ENCODE peak calls at places on chromosomes 4 and X, in five cellular contexts. One of them, this sample, is unnamed.
A peak's percentile ranks its signal among the peaks of the same experiment; 100 is the strongest.

GRCh38 chrX:420496-421223 is 34.0 kb upstream of the PPP2R3B start:
- DNase-seq in tibial nerve: no peak
- DNase-seq in NCI-H524: no peak
- DNase-seq in RWPE1: no peak
- DNase-seq in stimulated activated CD4-positive, alpha-beta T cell treated with anti-CD3 and anti-CD28 coated beads, Interleukin-4, amount 100 ng/mL, for 4 hours: no peak
- DNase-seq in this sample: no peak

GRCh38 chr4:151250706-151251105 is 26.3 kb upstream of the PRSS48 start:
- DNase-seq in tibial nerve: no peak
- DNase-seq in NCI-H524: no peak
- DNase-seq in RWPE1: no peak
- DNase-seq in stimulated activated CD4-positive, alpha-beta T cell treated with anti-CD3 and anti-CD28 coated beads, Interleukin-4, amount 100 ng/mL, for 4 hours: no peak
- DNase-seq in this sample: no peak

GRCh38 chr4:1347410-1347864 is 429 bp downstream of the UVSSA start:
- DNase-seq in tibial nerve: peak; percentile 33
- DNase-seq in NCI-H524: peak; percentile 48
- DNase-seq in RWPE1: peak; percentile 59
- DNase-seq in stimulated activated CD4-positive, alpha-beta T cell treated with anti-CD3 and anti-CD28 coated beads, Interleukin-4, amount 100 ng/mL, for 4 hours: peak; percentile 45
- DNase-seq in this sample: peak; percentile 89

GRCh38 chrX:46279214-46279924 is 265.9 kb downstream of the ZNF674 start:
- DNase-seq in tibial nerve: no peak
- DNase-seq in NCI-H524: no peak
- DNase-seq in RWPE1: no peak
- DNase-seq in stimulated activated CD4-positive, alpha-beta T cell treated with anti-CD3 and anti-CD28 coated beads, Interleukin-4, amount 100 ng/mL, for 4 hours: no peak
- DNase-seq in this sample: no peak

GRCh38 chrX:107674480-107675364 is 46.4 kb downstream of the PRPS1 start:
- DNase-seq in tibial nerve: peak; percentile 69
- DNase-seq in NCI-H524: peak; percentile 86
- DNase-seq in RWPE1: peak; percentile 39
- DNase-seq in stimulated activated CD4-positive, alpha-beta T cell treated with anti-CD3 and anti-CD28 coated beads, Interleukin-4, amount 100 ng/mL, for 4 hours: no peak
- DNase-seq in this sample: peak; percentile 95

GRCh38 chr4:15164571-15164970 is 162.3 kb downstream of the CPEB2 start:
- DNase-seq in tibial nerve: no peak
- DNase-seq in NCI-H524: no peak
- DNase-seq in RWPE1: no peak
- DNase-seq in stimulated activated CD4-positive, alpha-beta T cell treated with anti-CD3 and anti-CD28 coated beads, Interleukin-4, amount 100 ng/mL, for 4 hours: no peak
- DNase-seq in this sample: no peak

GRCh38 chr4:10232114-10232513 is 115.5 kb upstream of the WDR1 start:
- DNase-seq in tibial nerve: no peak
- DNase-seq in NCI-H524: no peak
- DNase-seq in RWPE1: no peak
- DNase-seq in stimulated activated CD4-positive, alpha-beta T cell treated with anti-CD3 and anti-CD28 coated beads, Interleukin-4, amount 100 ng/mL, for 4 hours: no peak
- DNase-seq in this sample: no peak

GRCh38 chr4:5843573-5844239 is 49.2 kb downstream of the CRMP1 start:
- DNase-seq in tibial nerve: no peak
- DNase-seq in NCI-H524: no peak
- DNase-seq in RWPE1: no peak
- DNase-seq in stimulated activated CD4-positive, alpha-beta T cell treated with anti-CD3 and anti-CD28 coated beads, Interleukin-4, amount 100 ng/mL, for 4 hours: no peak
- DNase-seq in this sample: no peak

GRCh38 chr4:99366491-99366890 is 13.9 kb upstream of the ADH1C start:
- DNase-seq in tibial nerve: no peak
- DNase-seq in NCI-H524: no peak
- DNase-seq in RWPE1: no peak
- DNase-seq in stimulated activated CD4-positive, alpha-beta T cell treated with anti-CD3 and anti-CD28 coated beads, Interleukin-4, amount 100 ng/mL, for 4 hours: no peak
- DNase-seq in this sample: no peak

GRCh38 chr4:67393699-67394281 is 151.5 kb downstream of the CENPC start:
- DNase-seq in tibial nerve: no peak
- DNase-seq in NCI-H524: peak; percentile 2
- DNase-seq in RWPE1: no peak
- DNase-seq in stimulated activated CD4-positive, alpha-beta T cell treated with anti-CD3 and anti-CD28 coated beads, Interleukin-4, amount 100 ng/mL, for 4 hours: no peak
- DNase-seq in this sample: no peak

GRCh38 chr4:11468901-11469300 is 40.2 kb upstream of the HS3ST1 start:
- DNase-seq in tibial nerve: no peak
- DNase-seq in NCI-H524: no peak
- DNase-seq in RWPE1: no peak
- DNase-seq in stimulated activated CD4-positive, alpha-beta T cell treated with anti-CD3 and anti-CD28 coated beads, Interleukin-4, amount 100 ng/mL, for 4 hours: no peak
- DNase-seq in this sample: no peak

GRCh38 chr4:145019346-145019745 is 78.7 kb downstream of the ANAPC10 start:
- DNase-seq in tibial nerve: no peak
- DNase-seq in NCI-H524: no peak
- DNase-seq in RWPE1: no peak
- DNase-seq in stimulated activated CD4-positive, alpha-beta T cell treated with anti-CD3 and anti-CD28 coated beads, Interleukin-4, amount 100 ng/mL, for 4 hours: no peak
- DNase-seq in this sample: no peak

GRCh38 chr4:174119818-174120217 is 163.6 kb downstream of the FBXO8 start:
- DNase-seq in tibial nerve: no peak
- DNase-seq in NCI-H524: no peak
- DNase-seq in RWPE1: no peak
- DNase-seq in stimulated activated CD4-positive, alpha-beta T cell treated with anti-CD3 and anti-CD28 coated beads, Interleukin-4, amount 100 ng/mL, for 4 hours: no peak
- DNase-seq in this sample: no peak

GRCh38 chr4:27205994-27206393 is 345.4 kb downstream of the STIM2 start:
- DNase-seq in tibial nerve: no peak
- DNase-seq in NCI-H524: no peak
- DNase-seq in RWPE1: no peak
- DNase-seq in stimulated activated CD4-positive, alpha-beta T cell treated with anti-CD3 and anti-CD28 coated beads, Interleukin-4, amount 100 ng/mL, for 4 hours: no peak
- DNase-seq in this sample: no peak

GRCh38 chrX:54920610-54921426 is at the start of gene TRO:
- DNase-seq in tibial nerve: no peak
- DNase-seq in NCI-H524: peak; percentile 13
- DNase-seq in RWPE1: no peak
- DNase-seq in stimulated activated CD4-positive, alpha-beta T cell treated with anti-CD3 and anti-CD28 coated beads, Interleukin-4, amount 100 ng/mL, for 4 hours: no peak
- DNase-seq in this sample: no peak

GRCh38 chrX:115268421-115268820 is 21.1 kb upstream of the LUZP4 start:
- DNase-seq in tibial nerve: no peak
- DNase-seq in NCI-H524: no peak
- DNase-seq in RWPE1: no peak
- DNase-seq in stimulated activated CD4-positive, alpha-beta T cell treated with anti-CD3 and anti-CD28 coated beads, Interleukin-4, amount 100 ng/mL, for 4 hours: no peak
- DNase-seq in this sample: no peak

GRCh38 chrX:119887721-119888425 is 7.8 kb upstream of the AKAP14 start:
- DNase-seq in tibial nerve: peak; percentile 20
- DNase-seq in NCI-H524: peak; percentile 77
- DNase-seq in RWPE1: peak; percentile 20
- DNase-seq in stimulated activated CD4-positive, alpha-beta T cell treated with anti-CD3 and anti-CD28 coated beads, Interleukin-4, amount 100 ng/mL, for 4 hours: peak; percentile 43
- DNase-seq in this sample: peak; percentile 78

GRCh38 chr4:135371137-135371536 is 1169.5 kb upstream of the PABPC4L start:
- DNase-seq in tibial nerve: no peak
- DNase-seq in NCI-H524: no peak
- DNase-seq in RWPE1: no peak
- DNase-seq in stimulated activated CD4-positive, alpha-beta T cell treated with anti-CD3 and anti-CD28 coated beads, Interleukin-4, amount 100 ng/mL, for 4 hours: no peak
- DNase-seq in this sample: no peak

GRCh38 chr4:71553605-71554004 is 214.8 kb downstream of the SLC4A4 start:
- DNase-seq in tibial nerve: no peak
- DNase-seq in NCI-H524: peak; percentile 1
- DNase-seq in RWPE1: peak; percentile 13
- DNase-seq in stimulated activated CD4-positive, alpha-beta T cell treated with anti-CD3 and anti-CD28 coated beads, Interleukin-4, amount 100 ng/mL, for 4 hours: no peak
- DNase-seq in this sample: no peak

GRCh38 chrX:37755073-37755472 is 24.8 kb upstream of the CYBB start:
- DNase-seq in tibial nerve: no peak
- DNase-seq in NCI-H524: no peak
- DNase-seq in RWPE1: no peak
- DNase-seq in stimulated activated CD4-positive, alpha-beta T cell treated with anti-CD3 and anti-CD28 coated beads, Interleukin-4, amount 100 ng/mL, for 4 hours: no peak
- DNase-seq in this sample: no peak

GRCh38 chrX:101025126-101025525 is 26.8 kb downstream of the TRMT2B start:
- DNase-seq in tibial nerve: no peak
- DNase-seq in NCI-H524: no peak
- DNase-seq in RWPE1: no peak
- DNase-seq in stimulated activated CD4-positive, alpha-beta T cell treated with anti-CD3 and anti-CD28 coated beads, Interleukin-4, amount 100 ng/mL, for 4 hours: no peak
- DNase-seq in this sample: no peak

GRCh38 chr4:108527729-108528128 is 92.6 kb upstream of the RPL34 start:
- DNase-seq in tibial nerve: no peak
- DNase-seq in NCI-H524: no peak
- DNase-seq in RWPE1: no peak
- DNase-seq in stimulated activated CD4-positive, alpha-beta T cell treated with anti-CD3 and anti-CD28 coated beads, Interleukin-4, amount 100 ng/mL, for 4 hours: no peak
- DNase-seq in this sample: no peak

GRCh38 chr4:80732010-80732409 is 298.5 kb upstream of the BMP3 start:
- DNase-seq in tibial nerve: no peak
- DNase-seq in NCI-H524: no peak
- DNase-seq in RWPE1: no peak
- DNase-seq in stimulated activated CD4-positive, alpha-beta T cell treated with anti-CD3 and anti-CD28 coated beads, Interleukin-4, amount 100 ng/mL, for 4 hours: no peak
- DNase-seq in this sample: no peak

GRCh38 chr4:8355306-8355705 is 85.2 kb downstream of the ACOX3 start:
- DNase-seq in tibial nerve: no peak
- DNase-seq in NCI-H524: no peak
- DNase-seq in RWPE1: peak; percentile 26
- DNase-seq in stimulated activated CD4-positive, alpha-beta T cell treated with anti-CD3 and anti-CD28 coated beads, Interleukin-4, amount 100 ng/mL, for 4 hours: no peak
- DNase-seq in this sample: no peak

GRCh38 chr4:123954220-123954619 is 557.6 kb downstream of the SPRY1 start:
- DNase-seq in tibial nerve: no peak
- DNase-seq in NCI-H524: no peak
- DNase-seq in RWPE1: no peak
- DNase-seq in stimulated activated CD4-positive, alpha-beta T cell treated with anti-CD3 and anti-CD28 coated beads, Interleukin-4, amount 100 ng/mL, for 4 hours: no peak
- DNase-seq in this sample: no peak

GRCh38 chr4:140344621-140345020 is 28.8 kb upstream of the SCOC start:
- DNase-seq in tibial nerve: no peak
- DNase-seq in NCI-H524: no peak
- DNase-seq in RWPE1: no peak
- DNase-seq in stimulated activated CD4-positive, alpha-beta T cell treated with anti-CD3 and anti-CD28 coated beads, Interleukin-4, amount 100 ng/mL, for 4 hours: no peak
- DNase-seq in this sample: no peak

GRCh38 chr4:26992657-26993361 is 132.2 kb downstream of the STIM2 start:
- DNase-seq in tibial nerve: no peak
- DNase-seq in NCI-H524: no peak
- DNase-seq in RWPE1: no peak
- DNase-seq in stimulated activated CD4-positive, alpha-beta T cell treated with anti-CD3 and anti-CD28 coated beads, Interleukin-4, amount 100 ng/mL, for 4 hours: no peak
- DNase-seq in this sample: no peak

GRCh38 chr4:82434949-82435348 is 4.6 kb downstream of the ENOPH1 start:
- DNase-seq in tibial nerve: no peak
- DNase-seq in NCI-H524: no peak
- DNase-seq in RWPE1: no peak
- DNase-seq in stimulated activated CD4-positive, alpha-beta T cell treated with anti-CD3 and anti-CD28 coated beads, Interleukin-4, amount 100 ng/mL, for 4 hours: no peak
- DNase-seq in this sample: no peak

GRCh38 chrX:40262641-40263560 is 165.1 kb upstream of the BCOR start:
- DNase-seq in tibial nerve: no peak
- DNase-seq in NCI-H524: no peak
- DNase-seq in RWPE1: peak; percentile 23
- DNase-seq in stimulated activated CD4-positive, alpha-beta T cell treated with anti-CD3 and anti-CD28 coated beads, Interleukin-4, amount 100 ng/mL, for 4 hours: no peak
- DNase-seq in this sample: no peak

GRCh38 chrX:52138830-52139544 is 45.7 kb upstream of the MAGED4 start:
- DNase-seq in tibial nerve: no peak
- DNase-seq in NCI-H524: no peak
- DNase-seq in RWPE1: no peak
- DNase-seq in stimulated activated CD4-positive, alpha-beta T cell treated with anti-CD3 and anti-CD28 coated beads, Interleukin-4, amount 100 ng/mL, for 4 hours: no peak
- DNase-seq in this sample: no peak

GRCh38 chr4:173528378-173529321 is 1.4 kb downstream of the HAND2 start:
- DNase-seq in tibial nerve: no peak
- DNase-seq in NCI-H524: no peak
- DNase-seq in RWPE1: no peak
- DNase-seq in stimulated activated CD4-positive, alpha-beta T cell treated with anti-CD3 and anti-CD28 coated beads, Interleukin-4, amount 100 ng/mL, for 4 hours: no peak
- DNase-seq in this sample: no peak

GRCh38 chr4:78989697-78990270 is 50.5 kb upstream of the PAQR3 start:
- DNase-seq in tibial nerve: no peak
- DNase-seq in NCI-H524: no peak
- DNase-seq in RWPE1: no peak
- DNase-seq in stimulated activated CD4-positive, alpha-beta T cell treated with anti-CD3 and anti-CD28 coated beads, Interleukin-4, amount 100 ng/mL, for 4 hours: no peak
- DNase-seq in this sample: no peak

GRCh38 chrX:20432048-20432447 is 165.3 kb upstream of the RPS6KA3 start:
- DNase-seq in tibial nerve: no peak
- DNase-seq in NCI-H524: no peak
- DNase-seq in RWPE1: no peak
- DNase-seq in stimulated activated CD4-positive, alpha-beta T cell treated with anti-CD3 and anti-CD28 coated beads, Interleukin-4, amount 100 ng/mL, for 4 hours: no peak
- DNase-seq in this sample: no peak

GRCh38 chrX:39759526-39760224 is 338.1 kb downstream of the BCOR start:
- DNase-seq in tibial nerve: no peak
- DNase-seq in NCI-H524: no peak
- DNase-seq in RWPE1: no peak
- DNase-seq in stimulated activated CD4-positive, alpha-beta T cell treated with anti-CD3 and anti-CD28 coated beads, Interleukin-4, amount 100 ng/mL, for 4 hours: no peak
- DNase-seq in this sample: no peak

This sample was measured in suprapubic skin.